ENCODE peak calls at places on chromosomes 2 and 18, in seven cellular contexts. One of them, this sample, is unnamed.

GRCh38 chr2:171200469-171200868 is 39.8 kb upstream of the TLK1 start:
- DNase-seq in HCT116: no peak
- DNase-seq in erythroblast: no peak
- DNase-seq in SW 1271: no peak
- DNase-seq in GM23248: no peak
- DNase-seq in psoas muscle: no peak
- DNase-seq in SHP77 treated with DMSO at 0.1 percent for 48 hours: no peak
- DNase-seq in this sample: no peak

GRCh38 chr2:147368306-147368705 is 476.5 kb upstream of the ACVR2A start:
- DNase-seq in HCT116: no peak
- DNase-seq in erythroblast: no peak
- DNase-seq in SW 1271: no peak
- DNase-seq in GM23248: peak; percentile 32
- DNase-seq in psoas muscle: no peak
- DNase-seq in SHP77 treated with DMSO at 0.1 percent for 48 hours: no peak
- DNase-seq in this sample: no peak

GRCh38 chr2:134275058-134275862 is 21.4 kb downstream of the MGAT5 start:
- DNase-seq in HCT116: no peak
- DNase-seq in erythroblast: no peak
- DNase-seq in SW 1271: no peak
- DNase-seq in GM23248: no peak
- DNase-seq in psoas muscle: no peak
- DNase-seq in SHP77 treated with DMSO at 0.1 percent for 48 hours: no peak
- DNase-seq in this sample: no peak

GRCh38 chr2:5743992-5744391 is 51.8 kb downstream of the SOX11 start:
- DNase-seq in HCT116: no peak
- DNase-seq in erythroblast: no peak
- DNase-seq in SW 1271: no peak
- DNase-seq in GM23248: no peak
- DNase-seq in psoas muscle: no peak
- DNase-seq in SHP77 treated with DMSO at 0.1 percent for 48 hours: no peak
- DNase-seq in this sample: no peak

GRCh38 chr2:237875234-237876055 is 16.0 kb downstream of the RAMP1 start:
- DNase-seq in HCT116: no peak
- DNase-seq in erythroblast: no peak
- DNase-seq in SW 1271: no peak
- DNase-seq in GM23248: no peak
- DNase-seq in psoas muscle: peak; percentile 30
- DNase-seq in SHP77 treated with DMSO at 0.1 percent for 48 hours: no peak
- DNase-seq in this sample: no peak

GRCh38 chr2:230343747-230344146 is 16.8 kb downstream of the SP140L start:
- DNase-seq in HCT116: no peak
- DNase-seq in erythroblast: no peak
- DNase-seq in SW 1271: no peak
- DNase-seq in GM23248: peak; percentile 30
- DNase-seq in psoas muscle: no peak
- DNase-seq in SHP77 treated with DMSO at 0.1 percent for 48 hours: no peak
- DNase-seq in this sample: peak; percentile 9

GRCh38 chr2:150485871-150486538 is 1.5 kb downstream of the RND3 start:
- DNase-seq in HCT116: peak; percentile 73
- DNase-seq in erythroblast: no peak
- DNase-seq in SW 1271: peak; percentile 51
- DNase-seq in GM23248: peak; percentile 92
- DNase-seq in psoas muscle: peak; percentile 83
- DNase-seq in SHP77 treated with DMSO at 0.1 percent for 48 hours: no peak
- DNase-seq in this sample: peak; percentile 87

GRCh38 chr18:3649559-3650426 is 199.8 kb downstream of the TGIF1 start:
- DNase-seq in HCT116: no peak
- DNase-seq in erythroblast: no peak
- DNase-seq in SW 1271: peak; percentile 7
- DNase-seq in GM23248: peak; percentile 73
- DNase-seq in psoas muscle: peak; percentile 62
- DNase-seq in SHP77 treated with DMSO at 0.1 percent for 48 hours: no peak
- DNase-seq in this sample: peak; percentile 83

GRCh38 chr2:188629890-188630483 is 338.3 kb downstream of the GULP1 start:
- DNase-seq in HCT116: no peak
- DNase-seq in erythroblast: no peak
- DNase-seq in SW 1271: no peak
- DNase-seq in GM23248: peak; percentile 11
- DNase-seq in psoas muscle: no peak
- DNase-seq in SHP77 treated with DMSO at 0.1 percent for 48 hours: no peak
- DNase-seq in this sample: peak; percentile 88

GRCh38 chr18:28791101-28791500 is 614.2 kb upstream of the CDH2 start:
- DNase-seq in HCT116: no peak
- DNase-seq in erythroblast: no peak
- DNase-seq in SW 1271: no peak
- DNase-seq in GM23248: peak; percentile 42
- DNase-seq in psoas muscle: no peak
- DNase-seq in SHP77 treated with DMSO at 0.1 percent for 48 hours: no peak
- DNase-seq in this sample: no peak

GRCh38 chr2:16628316-16628715 is 37.3 kb downstream of the CYRIA start:
- DNase-seq in HCT116: no peak
- DNase-seq in erythroblast: no peak
- DNase-seq in SW 1271: no peak
- DNase-seq in GM23248: no peak
- DNase-seq in psoas muscle: no peak
- DNase-seq in SHP77 treated with DMSO at 0.1 percent for 48 hours: no peak
- DNase-seq in this sample: no peak

GRCh38 chr2:102065675-102066252 is 74.0 kb downstream of the IL1R2 start:
- DNase-seq in HCT116: peak; percentile 16
- DNase-seq in erythroblast: peak; percentile 61
- DNase-seq in SW 1271: no peak
- DNase-seq in GM23248: peak; percentile 77
- DNase-seq in psoas muscle: peak; percentile 73
- DNase-seq in SHP77 treated with DMSO at 0.1 percent for 48 hours: no peak
- DNase-seq in this sample: peak; percentile 96

GRCh38 chr2:240604939-240605716 is 18.6 kb downstream of the CAPN10 start:
- DNase-seq in HCT116: no peak
- DNase-seq in erythroblast: no peak
- DNase-seq in SW 1271: no peak
- DNase-seq in GM23248: no peak
- DNase-seq in psoas muscle: peak; percentile 42
- DNase-seq in SHP77 treated with DMSO at 0.1 percent for 48 hours: no peak
- DNase-seq in this sample: no peak

GRCh38 chr2:29016500-29016899 is 35.4 kb downstream of the TOGARAM2 start:
- DNase-seq in HCT116: no peak
- DNase-seq in erythroblast: no peak
- DNase-seq in SW 1271: no peak
- DNase-seq in GM23248: peak; percentile 12
- DNase-seq in psoas muscle: peak; percentile 84
- DNase-seq in SHP77 treated with DMSO at 0.1 percent for 48 hours: no peak
- DNase-seq in this sample: no peak

GRCh38 chr2:148523315-148523714 is 121.2 kb upstream of the EPC2 start:
- DNase-seq in HCT116: no peak
- DNase-seq in erythroblast: no peak
- DNase-seq in SW 1271: no peak
- DNase-seq in GM23248: no peak
- DNase-seq in psoas muscle: no peak
- DNase-seq in SHP77 treated with DMSO at 0.1 percent for 48 hours: no peak
- DNase-seq in this sample: no peak

GRCh38 chr2:203225423-203226039 is 13.3 kb upstream of the CYP20A1 start:
- DNase-seq in HCT116: peak; percentile 13
- DNase-seq in erythroblast: peak; percentile 62
- DNase-seq in SW 1271: no peak
- DNase-seq in GM23248: peak; percentile 41
- DNase-seq in psoas muscle: no peak
- DNase-seq in SHP77 treated with DMSO at 0.1 percent for 48 hours: no peak
- DNase-seq in this sample: peak; percentile 17

GRCh38 chr18:60549338-60549960 is 176.9 kb upstream of the MC4R start:
- DNase-seq in HCT116: peak; percentile 66
- DNase-seq in erythroblast: peak; percentile 79
- DNase-seq in SW 1271: peak; percentile 4
- DNase-seq in GM23248: peak; percentile 86
- DNase-seq in psoas muscle: no peak
- DNase-seq in SHP77 treated with DMSO at 0.1 percent for 48 hours: peak; percentile 53
- DNase-seq in this sample: peak; percentile 52

GRCh38 chr2:169512525-169512924 is 3.0 kb downstream of the KLHL41 start:
- DNase-seq in HCT116: no peak
- DNase-seq in erythroblast: no peak
- DNase-seq in SW 1271: no peak
- DNase-seq in GM23248: peak; percentile 20
- DNase-seq in psoas muscle: no peak
- DNase-seq in SHP77 treated with DMSO at 0.1 percent for 48 hours: no peak
- DNase-seq in this sample: no peak

GRCh38 chr2:65666156-65666725 is 233.8 kb upstream of the SPRED2 start:
- DNase-seq in HCT116: no peak
- DNase-seq in erythroblast: no peak
- DNase-seq in SW 1271: no peak
- DNase-seq in GM23248: peak; percentile 49
- DNase-seq in psoas muscle: no peak
- DNase-seq in SHP77 treated with DMSO at 0.1 percent for 48 hours: no peak
- DNase-seq in this sample: peak; percentile 83

GRCh38 chr2:113098532-113098931 is 28.9 kb upstream of the IL1RN start:
- DNase-seq in HCT116: no peak
- DNase-seq in erythroblast: no peak
- DNase-seq in SW 1271: no peak
- DNase-seq in GM23248: no peak
- DNase-seq in psoas muscle: no peak
- DNase-seq in SHP77 treated with DMSO at 0.1 percent for 48 hours: no peak
- DNase-seq in this sample: no peak

GRCh38 chr2:161250864-161251436 is 57.3 kb upstream of the PSMD14 start:
- DNase-seq in HCT116: peak; percentile 69
- DNase-seq in erythroblast: peak; percentile 59
- DNase-seq in SW 1271: peak; percentile 44
- DNase-seq in GM23248: peak; percentile 62
- DNase-seq in psoas muscle: no peak
- DNase-seq in SHP77 treated with DMSO at 0.1 percent for 48 hours: no peak
- DNase-seq in this sample: peak; percentile 51

GRCh38 chr2:105298017-105298416 is 31.5 kb downstream of the TGFBRAP1 start:
- DNase-seq in HCT116: no peak
- DNase-seq in erythroblast: no peak
- DNase-seq in SW 1271: no peak
- DNase-seq in GM23248: no peak
- DNase-seq in psoas muscle: no peak
- DNase-seq in SHP77 treated with DMSO at 0.1 percent for 48 hours: no peak
- DNase-seq in this sample: no peak

GRCh38 chr2:152600698-152601097 is 116.6 kb downstream of the PRPF40A start:
- DNase-seq in HCT116: no peak
- DNase-seq in erythroblast: peak; percentile 31
- DNase-seq in SW 1271: no peak
- DNase-seq in GM23248: no peak
- DNase-seq in psoas muscle: no peak
- DNase-seq in SHP77 treated with DMSO at 0.1 percent for 48 hours: no peak
- DNase-seq in this sample: peak; percentile 81

GRCh38 chr18:45627204-45627526 is 11.9 kb downstream of the SLC14A2 start:
- DNase-seq in HCT116: no peak
- DNase-seq in erythroblast: no peak
- DNase-seq in SW 1271: no peak
- DNase-seq in GM23248: no peak
- DNase-seq in psoas muscle: no peak
- DNase-seq in SHP77 treated with DMSO at 0.1 percent for 48 hours: no peak
- DNase-seq in this sample: no peak

GRCh38 chr2:127387655-127388422 is at the start of gene MAP3K2:
- DNase-seq in HCT116: peak; percentile 72
- DNase-seq in erythroblast: peak; percentile 99
- DNase-seq in SW 1271: peak; percentile 61
- DNase-seq in GM23248: peak; percentile 96
- DNase-seq in psoas muscle: peak; percentile 96
- DNase-seq in SHP77 treated with DMSO at 0.1 percent for 48 hours: peak; percentile 79
- DNase-seq in this sample: peak; percentile 91

GRCh38 chr2:17543131-17543660 is 2.7 kb downstream of the VSNL1 start:
- DNase-seq in HCT116: no peak
- DNase-seq in erythroblast: no peak
- DNase-seq in SW 1271: no peak
- DNase-seq in GM23248: no peak
- DNase-seq in psoas muscle: no peak
- DNase-seq in SHP77 treated with DMSO at 0.1 percent for 48 hours: no peak
- DNase-seq in this sample: no peak

GRCh38 chr2:31384351-31384750 is 30.2 kb downstream of the XDH start:
- DNase-seq in HCT116: peak; percentile 51
- DNase-seq in erythroblast: no peak
- DNase-seq in SW 1271: peak; percentile 77
- DNase-seq in GM23248: peak; percentile 96
- DNase-seq in psoas muscle: no peak
- DNase-seq in SHP77 treated with DMSO at 0.1 percent for 48 hours: no peak
- DNase-seq in this sample: peak; percentile 95

GRCh38 chr2:5365871-5366461 is 326.2 kb upstream of the SOX11 start:
- DNase-seq in HCT116: no peak
- DNase-seq in erythroblast: peak; percentile 76
- DNase-seq in SW 1271: no peak
- DNase-seq in GM23248: peak; percentile 11
- DNase-seq in psoas muscle: peak; percentile 72
- DNase-seq in SHP77 treated with DMSO at 0.1 percent for 48 hours: peak; percentile 75
- DNase-seq in this sample: peak; percentile 3